ENCODE peak calls at places on chromosome 20, in four cellular contexts. One of them, this sample, is unnamed. For H3K9me3 and H3K4me1, the result is how much of the 10 kb centered on the place peaks cover.

GRCh38 chr20:61055130-61055529 is 196.9 kb upstream of the CDH4 start:
- DNase-seq in fibroblast of lung: no peak
- DNase-seq in pancreas: no peak
- DNase-seq in IMR-90: no peak
- DNase-seq in this sample: no peak

GRCh38 chr20:22690616-22691179 is 106.3 kb upstream of the FOXA2 start:
- DNase-seq in IMR-90: no peak
- DNase-seq in pancreas: no peak
- DNase-seq in fibroblast of lung: no peak
- DNase-seq in this sample: no peak

GRCh38 chr20:57676517-57677322 is 33.1 kb downstream of the PMEPA1 start:
- DNase-seq in IMR-90: no peak
- DNase-seq in pancreas: no peak
- DNase-seq in fibroblast of lung: no peak
- DNase-seq in this sample: no peak

GRCh38 chr20:24991897-24992419 is 593 bp downstream of the APMAP start:
- DNase-seq in IMR-90: no peak
- DNase-seq in fibroblast of lung: peak
- DNase-seq in pancreas: no peak
- DNase-seq in this sample: no peak

GRCh38 chr20:433300-433975 is 25.3 kb downstream of the RBCK1 start:
- DNase-seq in IMR-90: no peak
- DNase-seq in pancreas: no peak
- DNase-seq in fibroblast of lung: no peak
- DNase-seq in this sample: no peak

GRCh38 chr20:25286917-25287316 is 39.0 kb downstream of the PYGB start:
- DNase-seq in fibroblast of lung: no peak
- DNase-seq in pancreas: no peak
- DNase-seq in IMR-90: no peak
- DNase-seq in this sample: no peak

GRCh38 chr20:58847483-58847882 is 3.2 kb downstream of the GNAS-AS1 start:
- DNase-seq in IMR-90: no peak
- DNase-seq in fibroblast of lung: no peak
- DNase-seq in pancreas: no peak
- DNase-seq in this sample: no peak

GRCh38 chr20:6524305-6524704 is 243.2 kb upstream of the BMP2 start:
- DNase-seq in fibroblast of lung: no peak
- DNase-seq in IMR-90: no peak
- DNase-seq in pancreas: no peak
- DNase-seq in this sample: no peak

GRCh38 chr20:59253779-59254319 is 46.6 kb upstream of the EDN3 start:
- DNase-seq in IMR-90: no peak
- DNase-seq in pancreas: no peak
- DNase-seq in fibroblast of lung: no peak
- DNase-seq in this sample: no peak

GRCh38 chr20:31236953-31237352 is 20.5 kb upstream of the DEFB115 start:
- DNase-seq in fibroblast of lung: no peak
- DNase-seq in IMR-90: no peak
- DNase-seq in pancreas: no peak
- DNase-seq in this sample: no peak
- H3K9me3 ChIP-seq in fibroblast of lung: under half
- H3K9me3 ChIP-seq in IMR-90: under half
- H3K9me3 ChIP-seq in pancreas: under half
- H3K9me3 ChIP-seq in this sample: under half

GRCh38 chr20:47224300-47224791 is 132.2 kb downstream of the ZMYND8 start:
- DNase-seq in IMR-90: no peak
- DNase-seq in pancreas: no peak
- DNase-seq in fibroblast of lung: no peak
- DNase-seq in this sample: no peak

GRCh38 chr20:47223896-47224295 is 132.6 kb downstream of the ZMYND8 start:
- DNase-seq in fibroblast of lung: no peak
- DNase-seq in pancreas: no peak
- DNase-seq in IMR-90: no peak
- DNase-seq in this sample: no peak

GRCh38 chr20:47225458-47225857 is 131.0 kb downstream of the ZMYND8 start:
- DNase-seq in fibroblast of lung: no peak
- DNase-seq in pancreas: no peak
- DNase-seq in IMR-90: no peak
- DNase-seq in this sample: no peak

GRCh38 chr20:47222728-47223127 is 133.8 kb downstream of the ZMYND8 start:
- DNase-seq in pancreas: no peak
- DNase-seq in IMR-90: no peak
- DNase-seq in fibroblast of lung: no peak
- DNase-seq in this sample: no peak

DNA sequence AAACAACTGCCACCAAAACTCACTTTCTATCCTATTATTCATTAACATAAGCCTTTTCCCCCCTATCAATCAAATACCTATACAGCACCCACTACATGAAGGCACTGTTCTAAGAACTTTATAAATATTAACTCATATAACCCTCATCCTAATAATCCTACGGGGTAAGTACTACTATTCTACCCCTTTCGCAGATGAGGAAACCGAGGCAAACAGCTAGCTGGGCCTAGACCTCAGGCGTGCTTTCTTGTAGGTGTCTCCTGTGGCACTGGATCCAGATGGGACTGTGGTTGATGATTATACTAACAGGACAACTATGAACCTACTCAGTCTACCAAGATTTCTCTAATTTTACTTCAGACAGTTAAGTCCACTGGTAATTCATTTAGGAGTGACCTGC is 131.6 kb downstream of the ZMYND8 start:
- DNase-seq in IMR-90: no peak
- DNase-seq in fibroblast of lung: no peak
- DNase-seq in pancreas: no peak
- DNase-seq in this sample: no peak
- H3K27ac ChIP-seq in IMR-90: no peak
- H3K27ac ChIP-seq in fibroblast of lung: no peak
- H3K27ac ChIP-seq in pancreas: no peak
- H3K27ac ChIP-seq in this sample: no peak

GRCh38 chr20:2114560-2114959 is 12.9 kb downstream of the STK35 start:
- DNase-seq in fibroblast of lung: no peak
- DNase-seq in IMR-90: no peak
- DNase-seq in pancreas: no peak
- DNase-seq in this sample: no peak

GRCh38 chr20:2112910-2113309 is 11.3 kb downstream of the STK35 start:
- DNase-seq in IMR-90: no peak
- DNase-seq in fibroblast of lung: no peak
- DNase-seq in pancreas: no peak
- DNase-seq in this sample: no peak

GRCh38 chr20:2116170-2116940 is 14.7 kb downstream of the STK35 start:
- DNase-seq in IMR-90: no peak
- DNase-seq in fibroblast of lung: no peak
- DNase-seq in pancreas: no peak
- DNase-seq in this sample: no peak

GRCh38 chr20:2114990-2115681 is 13.5 kb downstream of the STK35 start:
- DNase-seq in fibroblast of lung: peak
- DNase-seq in pancreas: no peak
- DNase-seq in IMR-90: peak
- DNase-seq in this sample: no peak

DNA sequence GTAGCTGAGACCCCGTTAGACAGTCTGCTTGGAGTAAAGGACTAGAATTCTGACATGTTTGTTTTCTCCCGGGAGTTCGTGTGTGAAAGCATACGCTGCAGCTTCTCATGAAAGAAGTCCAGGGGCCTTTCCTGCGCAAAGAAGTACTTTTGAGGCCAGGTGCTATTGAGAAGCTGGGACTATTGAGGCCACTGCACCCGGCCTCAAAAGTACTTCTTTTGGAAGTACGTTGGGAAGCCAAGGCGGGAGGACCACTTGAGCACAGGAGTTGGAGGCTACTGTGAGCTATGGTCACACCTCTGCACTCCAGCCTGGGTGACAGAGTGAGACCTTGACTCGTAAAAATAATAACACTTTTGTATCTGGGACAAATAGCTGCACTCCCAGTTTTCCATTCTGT is 12.5 kb downstream of the STK35 start:
- DNase-seq in IMR-90: no peak
- DNase-seq in pancreas: no peak
- DNase-seq in fibroblast of lung: no peak
- DNase-seq in this sample: no peak
- H3K4me1 ChIP-seq in IMR-90: under half
- H3K4me1 ChIP-seq in pancreas: under half
- H3K4me1 ChIP-seq in fibroblast of lung: under half
- H3K4me1 ChIP-seq in this sample: under half

DNA sequence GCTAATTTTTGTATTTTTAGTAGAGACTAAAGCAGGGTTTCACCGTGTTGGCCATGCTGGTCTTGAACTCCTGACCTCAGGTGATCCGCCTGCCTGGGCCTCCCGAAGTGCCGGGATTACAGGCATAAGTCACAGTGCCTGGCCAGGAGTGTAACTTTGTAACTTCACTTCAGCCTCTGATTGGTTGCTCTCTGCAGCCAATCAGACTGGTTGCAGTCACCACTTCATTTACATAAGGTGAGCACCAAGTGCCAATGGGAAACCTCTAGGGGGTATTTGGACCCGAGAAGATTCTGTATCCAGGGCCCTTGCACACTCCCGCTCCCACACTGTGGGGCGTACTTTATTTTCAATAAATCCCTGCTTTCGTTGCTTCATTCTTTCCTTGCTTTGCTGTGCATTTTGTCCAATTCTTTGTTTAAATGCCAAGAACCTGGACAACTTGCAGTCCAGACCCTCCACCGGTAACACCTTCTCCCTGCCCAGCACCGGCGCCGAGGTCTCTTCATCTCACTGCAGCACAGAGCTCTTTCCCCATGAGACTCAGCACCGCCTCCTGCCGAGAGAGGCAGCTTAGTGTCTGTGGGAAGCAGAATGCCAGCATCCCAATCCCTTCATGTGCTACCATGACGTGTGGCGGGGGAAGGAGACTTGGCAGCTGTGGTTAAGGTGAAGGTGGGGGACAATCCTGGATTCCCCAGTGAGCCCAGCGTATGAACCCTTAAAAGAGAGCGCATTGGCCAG is 14.0 kb upstream of the MRGBP start:
- DNase-seq in pancreas: no peak
- DNase-seq in IMR-90: no peak
- DNase-seq in fibroblast of lung: no peak
- DNase-seq in this sample: no peak
- H3K9me3 ChIP-seq in pancreas: under half
- H3K9me3 ChIP-seq in IMR-90: under half
- H3K9me3 ChIP-seq in fibroblast of lung: under half
- H3K9me3 ChIP-seq in this sample: under half

GRCh38 chr20:52798124-52798523 is 174.0 kb upstream of the TSHZ2 start:
- DNase-seq in fibroblast of lung: no peak
- DNase-seq in pancreas: no peak
- DNase-seq in IMR-90: no peak
- DNase-seq in this sample: no peak

GRCh38 chr20:52789716-52790115 is 182.4 kb upstream of the TSHZ2 start:
- DNase-seq in fibroblast of lung: no peak
- DNase-seq in IMR-90: no peak
- DNase-seq in pancreas: no peak
- DNase-seq in this sample: no peak

GRCh38 chr20:52794853-52795252 is 177.3 kb upstream of the TSHZ2 start:
- DNase-seq in IMR-90: no peak
- DNase-seq in fibroblast of lung: no peak
- DNase-seq in pancreas: no peak
- DNase-seq in this sample: no peak

GRCh38 chr20:52791091-52791490 is 181.1 kb upstream of the TSHZ2 start:
- DNase-seq in pancreas: no peak
- DNase-seq in fibroblast of lung: no peak
- DNase-seq in IMR-90: no peak
- DNase-seq in this sample: no peak

DNA sequence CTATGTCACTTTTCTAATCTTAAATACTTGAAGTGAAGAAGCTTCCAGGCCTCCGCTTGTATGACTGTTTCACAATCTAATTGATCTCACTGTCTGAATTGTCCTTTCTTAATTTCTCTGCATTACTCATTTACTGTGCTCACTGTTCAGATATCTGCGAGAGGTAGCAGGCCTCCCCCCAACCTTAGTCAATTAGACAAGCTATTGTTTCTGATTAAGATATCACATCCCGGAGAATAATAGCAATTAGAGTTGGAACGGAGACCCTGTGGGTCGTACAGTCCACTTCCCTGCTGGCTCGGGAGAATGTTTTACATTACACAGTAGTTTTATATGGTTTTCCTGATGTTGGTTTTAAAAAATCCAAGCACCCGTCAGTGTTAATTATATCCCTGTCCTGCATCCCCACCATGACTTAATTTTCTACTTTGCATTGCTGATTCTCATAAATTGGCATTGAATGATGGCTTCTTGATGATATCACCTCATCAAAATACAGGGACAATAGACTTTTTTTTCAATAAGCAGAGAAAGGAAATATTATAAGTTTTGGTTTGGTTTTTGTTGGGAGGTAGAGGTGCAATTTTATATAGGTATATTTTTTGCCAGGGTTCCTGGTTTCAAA is 178.7 kb upstream of the TSHZ2 start:
- DNase-seq in IMR-90: no peak
- DNase-seq in fibroblast of lung: no peak
- DNase-seq in pancreas: no peak
- DNase-seq in this sample: no peak
- H3K27ac ChIP-seq in IMR-90: no peak
- H3K27ac ChIP-seq in fibroblast of lung: no peak
- H3K27ac ChIP-seq in pancreas: no peak
- H3K27ac ChIP-seq in this sample: no peak

GRCh38 chr20:44586986-44587980 is 4.9 kb downstream of the PKIG start:
- DNase-seq in fibroblast of lung: no peak
- DNase-seq in IMR-90: peak
- DNase-seq in pancreas: no peak
- DNase-seq in this sample: no peak

GRCh38 chr20:44584103-44584690 is 1.8 kb downstream of the PKIG start:
- DNase-seq in fibroblast of lung: no peak
- DNase-seq in pancreas: no peak
- DNase-seq in IMR-90: no peak
- DNase-seq in this sample: no peak

GRCh38 chr20:44589522-44589921 is 7.1 kb downstream of the PKIG start:
- DNase-seq in pancreas: no peak
- DNase-seq in fibroblast of lung: peak
- DNase-seq in IMR-90: no peak
- DNase-seq in this sample: no peak

GRCh38 chr20:44585042-44585968 is 2.9 kb downstream of the PKIG start:
- DNase-seq in fibroblast of lung: no peak
- DNase-seq in pancreas: no peak
- DNase-seq in IMR-90: no peak
- DNase-seq in this sample: no peak

DNA sequence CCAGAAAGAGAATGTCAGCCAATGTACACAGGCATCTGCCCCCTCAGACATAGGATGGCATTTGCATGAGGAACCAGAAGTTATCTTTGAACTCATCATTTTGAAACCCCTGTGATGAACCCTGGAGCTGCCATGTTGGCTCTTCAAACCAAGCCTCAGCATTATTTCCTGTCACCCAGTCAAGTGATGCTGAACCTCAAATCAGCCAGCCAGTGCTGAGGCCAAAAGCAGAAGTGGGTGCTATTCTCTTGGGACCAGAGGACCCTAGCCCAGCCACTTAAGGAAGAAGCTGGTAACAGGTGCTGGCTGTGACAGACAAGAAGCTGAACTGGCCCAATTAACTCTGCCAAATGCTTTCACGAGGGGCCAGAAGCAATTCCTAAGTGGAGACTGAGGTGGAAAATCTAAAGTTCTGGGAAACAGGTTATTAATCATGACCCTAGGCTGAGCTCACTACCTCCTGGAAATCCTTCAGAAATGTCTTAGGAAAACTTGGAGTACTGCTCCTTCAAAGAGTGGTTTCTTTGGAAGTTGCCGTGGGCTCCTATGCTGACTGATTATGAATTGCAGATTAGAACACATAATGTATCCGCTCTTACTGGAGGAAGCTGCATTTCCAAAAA is 4.0 kb downstream of the PKIG start:
- DNase-seq in fibroblast of lung: no peak
- DNase-seq in IMR-90: no peak
- DNase-seq in pancreas: no peak
- DNase-seq in this sample: no peak
- H3K4me1 ChIP-seq in fibroblast of lung: under half
- H3K4me1 ChIP-seq in IMR-90: under half
- H3K4me1 ChIP-seq in pancreas: under half
- H3K4me1 ChIP-seq in this sample: under half

This sample was measured in naive thymus-derived CD4-positive, alpha-beta T cell.